ENCODE peak calls at places on chromosomes 6 and 20, in ten cellular contexts. G is IMR-90, E is upper lobe of right lung, J is fibroblast of lung, F is A549, M is GM23248, I is heart left ventricle, A is hepatocyte, Y is esophagus squamous epithelium, W is heart right ventricle. O is an unnamed sample.
A peak's percentile ranks its signal among the peaks of the same experiment; 100 is the strongest.

GRCh38 chr6:155432293-155432692 is 23.3 kb downstream of the NOX3 start:
- DNase-seq in Y (no peak), G (peak; percentile 30), F (no peak), A (no peak), W (no peak), E (no peak), J (no peak), I (no peak), M (peak; percentile 38), O (no peak)

GRCh38 chr6:29696147-29697129 is 15.5 kb upstream of the ZFP57 start:
- DNase-seq in G (no peak), A (peak; percentile 20), E (no peak), W (no peak), F (peak; percentile 20), Y (no peak), M (peak; percentile 44), I (no peak), J (no peak), O (no peak)

GRCh38 chr6:26521485-26522391 is 16.4 kb upstream of the HMGN4 start:
- DNase-seq in W (peak; percentile 81), Y (peak; percentile 21), A (peak; percentile 89), M (peak; percentile 85), I (peak; percentile 86), J (peak; percentile 79), G (peak; percentile 64), F (peak; percentile 71), E (peak; percentile 94), O (peak; percentile 87)

GRCh38 chr6:156449569-156449968 is 327.6 kb upstream of the ARID1B start:
- DNase-seq in A (no peak), I (no peak), J (no peak), G (no peak), E (no peak), Y (no peak), M (no peak), W (no peak), F (no peak), O (no peak)

GRCh38 chr6:79586548-79586947 is 44.6 kb upstream of the SH3BGRL2 start:
- DNase-seq in Y (no peak), I (no peak), M (peak; percentile 57), F (peak; percentile 15), W (no peak), J (peak; percentile 55), A (peak; percentile 37), G (peak; percentile 45), E (no peak), O (no peak)

GRCh38 chr6:131995924-131996323 is 44.8 kb upstream of the CCN2 start:
- DNase-seq in G (peak; percentile 94), F (peak; percentile 52), M (peak; percentile 93), J (peak; percentile 77), I (no peak), A (no peak), E (no peak), Y (no peak), W (no peak), O (no peak)

GRCh38 chr20:59785986-59786753 is 147.3 kb downstream of the SYCP2 start:
- DNase-seq in J (no peak), I (peak; percentile 6), F (no peak), A (no peak), Y (no peak), M (no peak), E (no peak), W (no peak), G (no peak), O (no peak)

GRCh38 chr6:1607557-1608221 is 2.0 kb upstream of the FOXC1 start:
- DNase-seq in W (no peak), J (no peak), M (peak; percentile 31), F (no peak), G (no peak), I (no peak), E (no peak), Y (no peak), A (peak; percentile 28), O (no peak)

GRCh38 chr6:70183512-70183911 is 119.4 kb downstream of the COL9A1 start:
- DNase-seq in G (no peak), J (no peak), E (no peak), M (no peak), I (no peak), Y (no peak), F (no peak), W (no peak), A (no peak), O (no peak)

GRCh38 chr6:70180904-70181599 is 121.8 kb downstream of the COL9A1 start:
- DNase-seq in E (no peak), F (no peak), M (no peak), J (no peak), Y (no peak), W (no peak), A (no peak), G (no peak), I (no peak), O (no peak)

GRCh38 chr6:70180183-70180903 is 122.5 kb downstream of the COL9A1 start:
- DNase-seq in G (no peak), I (no peak), Y (no peak), J (no peak), F (no peak), A (no peak), E (no peak), W (no peak), M (no peak), O (no peak)

DNA sequence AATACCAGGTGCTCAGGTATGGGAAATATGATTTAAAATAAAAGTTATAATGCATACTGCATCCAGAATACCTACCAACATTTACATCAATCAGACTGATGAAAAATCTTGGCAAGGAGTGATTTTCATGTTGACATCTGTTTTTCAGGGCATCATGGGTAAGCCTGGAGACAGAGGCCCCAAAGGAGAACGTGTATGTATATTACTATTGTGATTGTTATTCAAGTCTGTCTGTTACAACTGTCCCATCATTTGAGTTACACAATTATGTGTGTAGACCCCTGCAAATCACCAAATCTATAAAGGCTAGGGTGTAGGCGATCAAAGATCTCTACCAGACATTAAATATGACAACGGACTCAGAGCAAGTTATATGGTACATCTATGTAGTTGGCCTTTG is 118.2 kb downstream of the COL9A1 start:
- DNase-seq in A (no peak), F (no peak), G (no peak), M (no peak), E (no peak), Y (no peak), J (no peak), W (no peak), I (no peak), O (no peak)
- H3K4me1 ChIP-seq in A (no peaks in the 10 kb centered on the region), F (no peaks in the 10 kb centered on the region), G (no peaks in the 10 kb centered on the region), M (no peaks in the 10 kb centered on the region), E (no peaks in the 10 kb centered on the region), Y (no peaks in the 10 kb centered on the region), J (no peaks in the 10 kb centered on the region), W (no peaks in the 10 kb centered on the region), I (no peaks in the 10 kb centered on the region), O (no peaks in the 10 kb centered on the region)

GRCh38 chr20:62120990-62121775 is 1.1 kb upstream of the LSM14B start:
- DNase-seq in E (peak; percentile 85), A (no peak), F (peak; percentile 56), J (peak; percentile 74), W (no peak), G (peak; percentile 61), M (peak; percentile 86), I (no peak), Y (no peak), O (peak; percentile 87)
- H3K4me3 ChIP-seq in E (peak overlapping the region; percentile 81), A (peak overlapping the region; percentile 69), F (peak overlapping the region; percentile 69), J (peak overlapping the region; percentile 72), W (peak overlapping the region; percentile 45), G (peak overlapping the region; percentile 73), M (peak overlapping the region; percentile 94), I (peak overlapping the region; percentile 56), Y (peak overlapping the region; percentile 81), O (peak overlapping the region; percentile 85)

GRCh38 chr6:154229796-154230195 is 126.8 kb downstream of the IPCEF1 start:
- DNase-seq in Y (no peak), E (no peak), J (no peak), A (no peak), G (no peak), F (no peak), M (no peak), I (no peak), W (no peak), O (no peak)

GRCh38 chr6:154226461-154226860 is 130.1 kb downstream of the IPCEF1 start:
- DNase-seq in I (no peak), M (no peak), J (no peak), F (no peak), G (no peak), Y (no peak), E (no peak), A (no peak), W (no peak), O (no peak)

GRCh38 chr6:154230390-154230789 is 126.2 kb downstream of the IPCEF1 start:
- DNase-seq in W (no peak), I (no peak), Y (no peak), G (no peak), M (no peak), A (no peak), E (no peak), F (no peak), J (no peak), O (no peak)

GRCh38 chr6:154227862-154228520 is 128.6 kb downstream of the IPCEF1 start:
- DNase-seq in G (no peak), E (no peak), M (no peak), I (no peak), A (no peak), W (no peak), J (no peak), F (no peak), Y (no peak), O (no peak)

DNA sequence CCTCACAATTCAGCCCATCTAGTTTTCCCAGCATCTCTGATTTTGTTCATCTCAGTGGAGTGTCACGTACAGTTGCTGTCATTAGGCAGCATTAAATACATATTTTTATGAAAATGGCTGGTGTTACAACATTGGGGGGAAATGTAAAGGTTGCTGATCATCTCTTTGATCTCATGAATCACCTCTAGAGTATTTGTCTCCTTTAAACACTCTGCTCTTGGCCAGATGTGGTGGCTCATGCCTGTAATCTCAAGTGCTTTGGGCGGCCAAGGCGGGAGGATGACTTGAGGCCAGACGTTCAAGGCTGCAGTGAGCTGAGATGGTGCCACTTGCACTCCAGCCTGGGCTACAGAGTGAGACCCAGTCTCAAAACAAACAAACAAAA is 128.1 kb downstream of the IPCEF1 start:
- DNase-seq in F (no peak), A (no peak), Y (no peak), W (no peak), E (no peak), G (no peak), M (no peak), I (no peak), J (no peak), O (no peak)
- H3K4me1 ChIP-seq in F (no peaks in the 10 kb centered on the region), A (no peaks in the 10 kb centered on the region), Y (no peaks in the 10 kb centered on the region), W (no peaks in the 10 kb centered on the region), E (no peaks in the 10 kb centered on the region), G (no peaks in the 10 kb centered on the region), M (no peaks in the 10 kb centered on the region), I (no peaks in the 10 kb centered on the region), J (no peaks in the 10 kb centered on the region), O (peaks cover 3% of the 10 kb centered on the region)

GRCh38 chr6:71288228-71289038 is at the start of gene OGFRL1:
- DNase-seq in G (peak; percentile 53), E (peak; percentile 91), I (peak; percentile 85), A (peak; percentile 91), F (peak; percentile 57), Y (no peak), J (peak; percentile 58), W (peak; percentile 77), M (peak; percentile 92), O (peak; percentile 97)

GRCh38 chr6:71287926-71288227 is 734 bp upstream of the OGFRL1 start:
- DNase-seq in G (no peak), J (no peak), I (no peak), F (no peak), W (no peak), M (no peak), E (no peak), A (no peak), Y (no peak), O (no peak)

GRCh38 chr6:71284785-71285184 is 3.8 kb upstream of the OGFRL1 start:
- DNase-seq in I (no peak), F (no peak), A (peak; percentile 24), J (no peak), E (no peak), G (no peak), M (no peak), W (no peak), Y (no peak), O (no peak)

GRCh38 chr6:71289039-71289801 is 609 bp downstream of the OGFRL1 start:
- DNase-seq in M (peak; percentile 47), Y (no peak), J (no peak), I (peak; percentile 46), W (no peak), E (peak; percentile 79), F (no peak), G (no peak), A (peak; percentile 52), O (peak; percentile 46)

GRCh38 chr6:71287038-71287437 is 1.6 kb upstream of the OGFRL1 start:
- DNase-seq in J (peak; percentile 31), A (no peak), Y (no peak), G (peak; percentile 11), W (peak; percentile 55), E (no peak), F (no peak), M (peak; percentile 63), I (peak; percentile 34), O (peak; percentile 54)
- H3K4me3 ChIP-seq in J (no peak overlapping the region), A (no peak overlapping the region), Y (peak overlapping the region; percentile 94), G (no peak overlapping the region), W (no peak overlapping the region), E (no peak overlapping the region), F (no peak overlapping the region), M (peak overlapping the region; percentile 9), I (no peak overlapping the region), O (no peak overlapping the region)

O was measured in left lung.